ENCODE peak calls at places on chromosomes 12 and 14, in five cellular contexts. C, R, I, H and P are unnamed samples. For H3K4me1, the result is how much of the 10 kb centered on the place peaks cover.

GRCh38 chr14:74257078-74257987 is 18.1 kb downstream of the VSX2 start:
- DNase-seq in C (peak), R (peak), I (peak), H (peak), P (peak)

GRCh38 chr14:101639257-101639833 is 78.0 kb downstream of the DIO3 start:
- DNase-seq in C (no peak), R (no peak), I (no peak), H (no peak), P (no peak)

GRCh38 chr12:105285378-105285777 is 45.1 kb upstream of the C12orf75 start:
- DNase-seq in C (no peak), R (no peak), I (no peak), H (no peak), P (no peak)

GRCh38 chr12:21823581-21823980 is 49.1 kb upstream of the KCNJ8 start:
- DNase-seq in C (peak), R (no peak), I (peak), H (peak), P (no peak)

GRCh38 chr12:93580682-93581081 is 8.2 kb downstream of the SOCS2 start:
- DNase-seq in C (no peak), R (no peak), I (no peak), H (no peak), P (no peak)

GRCh38 chr14:77148510-77149231 is 7.1 kb upstream of the ZDHHC22 start:
- DNase-seq in C (no peak), R (peak), I (peak), H (no peak), P (no peak)

GRCh38 chr12:130576286-130576933 is 139.7 kb downstream of the RIMBP2 start:
- DNase-seq in C (no peak), R (no peak), I (no peak), H (no peak), P (no peak)

GRCh38 chr14:103705158-103705523 is 10.1 kb downstream of the XRCC3 start:
- DNase-seq in C (no peak), R (no peak), I (no peak), H (no peak), P (no peak)

GRCh38 chr12:13805038-13805437 is 176.4 kb downstream of the GRIN2B start:
- DNase-seq in C (no peak), R (no peak), I (no peak), H (no peak), P (no peak)

GRCh38 chr14:55963295-55963694 is 154.9 kb upstream of the PELI2 start:
- DNase-seq in C (no peak), R (no peak), I (no peak), H (no peak), P (no peak)

GRCh38 chr14:96762650-96763049 is 34.5 kb upstream of the VRK1 start:
- DNase-seq in C (peak), R (peak), I (peak), H (no peak), P (no peak)

GRCh38 chr14:102593841-102594170 is 1.4 kb downstream of the RCOR1 start:
- DNase-seq in C (no peak), R (no peak), I (no peak), H (peak), P (no peak)

GRCh38 chr14:85463512-85463911 is 66.4 kb upstream of the FLRT2 start:
- DNase-seq in C (no peak), R (peak), I (peak), H (peak), P (no peak)

GRCh38 chr14:99497341-99497740 is 16.1 kb downstream of the CCNK start:
- DNase-seq in C (no peak), R (no peak), I (no peak), H (no peak), P (no peak)

GRCh38 chr12:108637631-108638030 is 3.9 kb upstream of the SELPLG start:
- DNase-seq in C (no peak), R (no peak), I (no peak), H (no peak), P (no peak)

GRCh38 chr14:63777024-63777423 is 49.2 kb upstream of the SGPP1 start:
- DNase-seq in C (peak), R (peak), I (no peak), H (no peak), P (no peak)

GRCh38 chr14:101076451-101077220 is 173.1 kb upstream of the RTL1 start:
- DNase-seq in C (no peak), R (no peak), I (no peak), H (no peak), P (no peak)

GRCh38 chr12:29320295-29321090 is 60.5 kb downstream of the ERGIC2 start:
- DNase-seq in C (peak), R (peak), I (no peak), H (no peak), P (no peak)

GRCh38 chr14:103549361-103550311 is 12.8 kb downstream of the BAG5 start:
- DNase-seq in C (no peak), R (no peak), I (no peak), H (no peak), P (no peak)

GRCh38 chr14:76933515-76933914 is 95.0 kb downstream of the IRF2BPL start:
- DNase-seq in C (no peak), R (no peak), I (no peak), H (no peak), P (no peak)

GRCh38 chr12:80170915-80171314 is 71.6 kb downstream of the OTOGL start:
- DNase-seq in C (no peak), R (no peak), I (no peak), H (no peak), P (no peak)

GRCh38 chr12:122944588-122944987 is 21.7 kb downstream of the ABCB9 start:
- DNase-seq in C (peak), R (peak), I (no peak), H (no peak), P (no peak)

DNA sequence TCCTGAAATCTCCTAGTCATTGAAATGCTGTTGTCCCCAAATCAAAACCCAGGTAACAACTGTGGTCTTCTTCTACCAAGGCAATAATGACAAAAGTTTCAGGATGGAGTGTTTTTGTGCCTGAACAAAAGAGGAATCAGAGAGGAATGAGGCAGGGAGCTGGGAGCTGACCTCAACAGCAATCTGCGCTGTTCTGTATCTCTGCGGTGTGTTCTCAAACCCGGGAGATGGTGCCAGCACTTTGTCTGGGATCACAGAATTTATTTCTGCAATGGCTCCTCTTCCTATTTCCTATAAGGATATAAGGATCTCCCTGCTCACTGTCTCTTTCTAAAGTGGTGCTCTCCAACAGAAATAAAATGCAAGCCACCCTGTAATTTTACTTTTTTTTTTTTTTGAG is 449 bp upstream of the GLT8D2 start:
- DNase-seq in C (peak), R (no peak), I (peak), H (no peak), P (no peak)
- H3K4me3 ChIP-seq in C (peak), R (peak), I (peak), H (peak), P (no peak)

GRCh38 chr12:4027412-4027811 is 154.2 kb upstream of the PARP11 start:
- DNase-seq in C (no peak), R (no peak), I (no peak), H (no peak), P (peak)
- H3K4me1 ChIP-seq in C (under half), R (under half), I (half or more), H (under half), P (under half)

GRCh38 chr12:71654200-71654599 is 9.4 kb downstream of the ZFC3H1 start:
- DNase-seq in C (no peak), R (no peak), I (no peak), H (no peak), P (no peak)
- H3K4me3 ChIP-seq in C (no peak), R (no peak), I (no peak), H (no peak), P (no peak)

GRCh38 chr14:50060871-50061663 is 55.3 kb downstream of the VCPKMT start:
- DNase-seq in C (peak), R (peak), I (peak), H (peak), P (no peak)
- H3K4me1 ChIP-seq in C (under half), R (under half), I (under half), H (under half), P (half or more)